ENCODE peak calls at places on chromosome 18, in nine cellular contexts. D is HEK293T, K is SK-MEL-5, C is left colon, Q is AML-193, I is posterior cingulate gyrus, E is glomerular endothelial cell, N is H4, W is midbrain. A is an unnamed sample.

GRCh38 chr18:6741290-6741689 is 11.8 kb downstream of the ARHGAP28 start:
- DNase-seq in D (peak), K (no peak), C (no peak), Q (no peak), I (no peak), E (no peak), N (peak), W (no peak), A (peak)

GRCh38 chr18:54223568-54224241 is 764 bp downstream of the MBD2 start:
- DNase-seq in D (peak), K (peak), C (peak), Q (peak), I (no peak), E (peak), N (peak), W (no peak), A (peak)

GRCh38 chr18:26504831-26505230 is 43.5 kb downstream of the KCTD1 start:
- DNase-seq in D (no peak), K (no peak), C (no peak), Q (no peak), I (no peak), E (no peak), N (no peak), W (no peak), A (no peak)

GRCh38 chr18:79567481-79568147 is 112.0 kb upstream of the CTDP1 start:
- DNase-seq in D (no peak), K (no peak), C (no peak), Q (no peak), I (peak), E (peak), N (peak), W (no peak), A (peak)

GRCh38 chr18:808502-808901 is 3.5 kb downstream of the YES1 start:
- DNase-seq in D (no peak), K (no peak), C (no peak), Q (no peak), I (no peak), E (no peak), N (no peak), W (no peak), A (no peak)

GRCh38 chr18:49812321-49813070 is 837 bp downstream of the ACAA2 start:
- DNase-seq in D (peak), K (no peak), C (no peak), Q (no peak), I (no peak), E (no peak), N (no peak), W (peak), A (no peak)

GRCh38 chr18:5891361-5892215 is 3.7 kb downstream of the TMEM200C start:
- DNase-seq in D (no peak), K (no peak), C (no peak), Q (no peak), I (no peak), E (no peak), N (no peak), W (no peak), A (no peak)

GRCh38 chr18:75253784-75254183 is 43.2 kb downstream of the TSHZ1 start:
- DNase-seq in D (no peak), K (no peak), C (no peak), Q (no peak), I (no peak), E (no peak), N (no peak), W (no peak), A (no peak)

GRCh38 chr18:70659026-70659726 is 370.3 kb downstream of the SOCS6 start:
- DNase-seq in D (no peak), K (peak), C (no peak), Q (no peak), I (no peak), E (no peak), N (peak), W (no peak), A (no peak)

GRCh38 chr18:36809590-36810381 is 19.0 kb downstream of the TPGS2 start:
- DNase-seq in D (peak), K (peak), C (peak), Q (peak), I (no peak), E (no peak), N (peak), W (peak), A (peak)

GRCh38 chr18:35547008-35547605 is 34.4 kb upstream of the GALNT1 start:
- DNase-seq in D (no peak), K (no peak), C (no peak), Q (no peak), I (no peak), E (no peak), N (no peak), W (no peak), A (no peak)

GRCh38 chr18:63439334-63439733 is 17.1 kb upstream of the VPS4B start:
- DNase-seq in D (peak), K (peak), C (peak), Q (peak), I (no peak), E (peak), N (peak), W (peak), A (peak)

GRCh38 chr18:29172151-29173015 is 995.5 kb upstream of the CDH2 start:
- DNase-seq in D (no peak), K (no peak), C (no peak), Q (no peak), I (no peak), E (no peak), N (no peak), W (no peak), A (no peak)

GRCh38 chr18:69257861-69258458 is 142.7 kb upstream of the DOK6 start:
- DNase-seq in D (no peak), K (no peak), C (no peak), Q (no peak), I (no peak), E (no peak), N (peak), W (no peak), A (peak)

GRCh38 chr18:12014091-12014490 is 32.8 kb downstream of the IMPA2 start:
- DNase-seq in D (no peak), K (no peak), C (no peak), Q (no peak), I (no peak), E (no peak), N (no peak), W (no peak), A (no peak)

GRCh38 chr18:72555101-72555500 is 11.0 kb upstream of the CBLN2 start:
- DNase-seq in D (no peak), K (no peak), C (no peak), Q (no peak), I (no peak), E (no peak), N (no peak), W (no peak), A (no peak)

GRCh38 chr18:79715280-79715679 is 35.7 kb downstream of the CTDP1 start:
- DNase-seq in D (no peak), K (no peak), C (no peak), Q (no peak), I (no peak), E (no peak), N (no peak), W (no peak), A (no peak)

GRCh38 chr18:9869713-9870430 is 15.9 kb upstream of the TXNDC2 start:
- DNase-seq in D (peak), K (peak), C (no peak), Q (peak), I (no peak), E (no peak), N (peak), W (no peak), A (no peak)

GRCh38 chr18:72360628-72361027 is 183.5 kb downstream of the CBLN2 start:
- DNase-seq in D (no peak), K (no peak), C (no peak), Q (no peak), I (no peak), E (no peak), N (peak), W (no peak), A (no peak)

GRCh38 chr18:24230766-24231165 is 91.9 kb downstream of the CABYR start:
- DNase-seq in D (no peak), K (no peak), C (no peak), Q (no peak), I (no peak), E (no peak), N (no peak), W (no peak), A (no peak)

GRCh38 chr18:25039781-25040180 is 312.2 kb downstream of the ZNF521 start:
- DNase-seq in D (no peak), K (no peak), C (no peak), Q (no peak), I (no peak), E (no peak), N (no peak), W (no peak), A (no peak)